ENCODE peak calls at places on chromosomes 12 and 14, in five cellular contexts. D is HL-60, T is spleen, M is HepG2, Q is upper lobe of left lung. V is an unnamed sample.

GRCh38 chr12:58981961-58982360 is 61.7 kb upstream of the LRIG3 start:
- DNase-seq in D (no peak), T (no peak), M (no peak), Q (no peak), V (no peak)

GRCh38 chr12:111767362-111768158 is 827 bp downstream of the ALDH2 start:
- DNase-seq in D (no peak), T (no peak), M (peak), Q (no peak), V (no peak)

GRCh38 chr12:1500095-1500801 is 94.1 kb downstream of the FBXL14 start:
- DNase-seq in D (no peak), T (no peak), M (no peak), Q (no peak), V (no peak)

GRCh38 chr12:81086342-81086741 is 8.5 kb downstream of the ACSS3 start:
- DNase-seq in D (no peak), T (no peak), M (peak), Q (no peak), V (no peak)

GRCh38 chr12:93786669-93787397 is 109.7 kb downstream of the CRADD start:
- DNase-seq in D (no peak), T (no peak), M (no peak), Q (no peak), V (no peak)

GRCh38 chr14:99663716-99664635 is 19.0 kb downstream of the HHIPL1 start:
- DNase-seq in D (no peak), T (no peak), M (no peak), Q (no peak), V (no peak)

GRCh38 chr12:96248532-96248931 is 54.4 kb downstream of the ELK3 start:
- DNase-seq in D (no peak), T (peak), M (no peak), Q (no peak), V (no peak)

GRCh38 chr12:4962539-4963486 is 53.1 kb downstream of the KCNA1 start:
- DNase-seq in D (no peak), T (no peak), M (no peak), Q (no peak), V (no peak)

GRCh38 chr14:105486974-105487448 is 325 bp downstream of the CRIP1 start:
- DNase-seq in D (no peak), T (peak), M (no peak), Q (peak), V (peak)

GRCh38 chr12:67358686-67359374 is 89.7 kb downstream of the CAND1 start:
- DNase-seq in D (no peak), T (no peak), M (no peak), Q (no peak), V (no peak)

GRCh38 chr12:42997032-42997431 is 407.5 kb upstream of the PRICKLE1 start:
- DNase-seq in D (no peak), T (no peak), M (no peak), Q (no peak), V (no peak)

GRCh38 chr12:127108360-127109215 is 1158.4 kb upstream of the TMEM132C start:
- DNase-seq in D (no peak), T (no peak), M (peak), Q (no peak), V (no peak)

GRCh38 chr14:83347874-83348273 is 1814.2 kb upstream of the SEL1L start:
- DNase-seq in D (no peak), T (no peak), M (no peak), Q (no peak), V (no peak)

GRCh38 chr14:91293281-91293680 is 48.8 kb upstream of the GPR68 start:
- DNase-seq in D (no peak), T (no peak), M (no peak), Q (no peak), V (no peak)

GRCh38 chr12:53474819-53475218 is 22.9 kb downstream of the PCBP2 start:
- DNase-seq in D (no peak), T (no peak), M (no peak), Q (peak), V (no peak)

GRCh38 chr14:77014004-77014604 is 14.4 kb downstream of the IRF2BPL start:
- DNase-seq in D (no peak), T (no peak), M (peak), Q (no peak), V (no peak)

GRCh38 chr14:37116933-37117844 is 55.2 kb downstream of the SLC25A21 start:
- DNase-seq in D (no peak), T (no peak), M (peak), Q (no peak), V (no peak)

DNA sequence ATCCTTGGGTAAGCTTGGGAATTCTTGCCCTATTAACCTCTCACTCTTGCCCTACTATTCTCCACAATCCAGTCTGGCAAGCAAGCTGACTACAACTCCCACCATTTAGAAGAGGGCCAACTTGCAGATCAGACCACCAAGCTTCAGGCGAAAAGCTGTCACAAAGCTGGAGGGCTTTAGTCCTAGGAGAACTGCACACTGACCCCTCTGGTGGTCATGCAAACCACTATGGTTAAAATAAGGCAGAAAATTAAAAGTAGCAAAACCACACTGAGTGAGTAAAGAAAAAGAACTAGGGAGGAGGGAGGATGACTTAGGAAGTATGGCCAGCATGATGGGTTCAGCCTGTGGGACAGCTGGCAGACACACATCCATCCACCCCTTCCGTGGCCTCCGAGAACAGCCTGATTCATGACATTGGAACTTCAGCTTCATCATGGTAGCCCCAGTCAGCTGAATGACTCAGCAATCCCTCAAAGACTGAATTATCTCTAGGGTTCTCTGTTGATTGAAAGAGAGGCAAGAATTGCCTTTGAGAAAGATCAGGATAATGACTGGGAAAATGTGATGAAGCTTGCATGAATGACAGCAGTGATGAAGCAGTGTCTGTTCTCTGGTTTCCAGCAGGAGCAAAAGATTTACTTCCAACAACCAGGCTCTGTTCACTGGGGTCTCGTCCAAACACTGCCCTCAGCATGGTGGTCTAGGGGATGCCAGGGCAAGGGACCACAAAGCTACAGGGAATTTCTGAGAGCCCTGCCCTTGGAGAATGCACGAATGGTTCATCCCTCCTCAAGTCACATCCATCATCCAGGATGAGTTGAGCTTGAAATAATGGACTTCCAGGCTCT is 24.4 kb downstream of the PITPNM2 start:
- DNase-seq in D (no peak), T (no peak), M (peak), Q (no peak), V (no peak)
- TF ChIP-seq POLR2AphosphoS5 in D (no peak), T (peak), M (no peak), Q (peak), V (peak)

DNA sequence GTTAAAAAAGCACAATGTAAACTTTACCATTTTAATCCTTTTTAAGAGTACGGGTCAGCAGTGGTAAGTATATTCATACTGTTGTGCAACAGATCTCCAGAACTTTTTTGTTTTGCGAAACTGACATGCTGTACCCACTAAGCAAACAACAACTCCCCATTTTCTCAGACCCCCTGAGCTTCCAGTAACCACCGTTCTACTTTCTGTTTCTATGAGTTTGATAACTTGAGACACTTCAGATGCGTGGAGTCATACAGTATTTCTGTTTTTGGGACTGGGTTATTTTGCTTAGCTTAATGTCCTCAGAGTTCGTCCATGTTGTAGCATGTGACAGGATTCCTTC is 38.0 kb downstream of the CHST11 start:
- DNase-seq in D (no peak), T (no peak), M (no peak), Q (no peak), V (no peak)
- TF ChIP-seq POLR2AphosphoS5 in D (no peak), T (no peak), M (no peak), Q (peak), V (no peak)

DNA sequence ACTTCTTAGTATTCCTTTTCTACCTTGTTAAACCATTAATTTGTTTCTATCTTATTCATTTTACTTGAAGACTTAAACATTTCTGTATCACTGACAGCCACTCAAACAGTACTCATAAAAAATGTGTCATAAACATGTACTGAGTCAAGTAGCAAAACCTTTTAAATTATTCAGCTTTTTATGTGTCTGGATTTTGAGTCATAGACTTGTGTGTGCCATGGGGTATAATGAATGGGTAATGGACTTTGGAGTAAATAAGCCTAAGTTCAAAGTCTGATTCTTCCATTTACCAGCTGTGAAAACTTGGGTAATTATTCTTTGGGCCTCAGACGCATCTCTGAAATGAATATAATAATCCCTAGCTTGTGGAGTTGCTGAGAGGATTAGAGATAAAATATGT is 199.0 kb downstream of the RAD51B start:
- DNase-seq in D (no peak), T (no peak), M (peak), Q (no peak), V (no peak)
- TF ChIP-seq POLR2AphosphoS5 in D (no peak), T (no peak), M (no peak), Q (no peak), V (no peak)

GRCh38 chr14:24506443-24506842 is 1.6 kb downstream of the CMA1 start:
- DNase-seq in D (no peak), T (no peak), M (no peak), Q (no peak), V (no peak)
- TF ChIP-seq POLR2AphosphoS5 in D (no peak), T (no peak), M (no peak), Q (no peak), V (no peak)